ENCODE peak calls at places on chromosomes 7 and 10, in five cellular contexts. E, S, B, H and R are unnamed samples. For H3K4me1, the result is how much of the 10 kb centered on the place peaks cover.

GRCh38 chr7:36749282-36749960 is 25.1 kb upstream of the AOAH start:
- DNase-seq in B (no peak), H (peak), S (no peak), E (peak), R (no peak)

GRCh38 chr10:31399631-31400030 is 80.6 kb downstream of the ZEB1 start:
- DNase-seq in H (no peak), B (no peak), S (no peak), E (no peak), R (no peak)

GRCh38 chr7:42107484-42107883 is 129.5 kb downstream of the GLI3 start:
- DNase-seq in S (peak), E (peak), H (no peak), B (no peak), R (peak)

GRCh38 chr10:131897297-131897899 is 3.4 kb upstream of the PPP2R2D start:
- DNase-seq in H (no peak), B (no peak), S (no peak), E (no peak), R (no peak)

GRCh38 chr10:132226586-132227405 is 40.0 kb downstream of the DPYSL4 start:
- DNase-seq in H (no peak), B (no peak), E (no peak), S (no peak), R (no peak)

GRCh38 chr7:46871516-46871915 is 710.4 kb downstream of the TNS3 start:
- DNase-seq in S (no peak), E (no peak), H (no peak), B (no peak), R (no peak)

GRCh38 chr7:140562921-140563600 is 77.6 kb downstream of the DENND2A start:
- DNase-seq in S (no peak), B (no peak), H (peak), E (no peak), R (no peak)

GRCh38 chr7:139341776-139342244 is 673 bp downstream of the FMC1 start:
- DNase-seq in B (no peak), E (no peak), H (no peak), S (no peak), R (no peak)

GRCh38 chr7:73850781-73851207 is 8.5 kb upstream of the METTL27 start:
- DNase-seq in B (no peak), H (peak), E (peak), S (no peak), R (no peak)

GRCh38 chr10:17200035-17200884 is 1.2 kb downstream of the TRDMT1 start:
- DNase-seq in E (no peak), B (no peak), S (no peak), H (no peak), R (no peak)

GRCh38 chr7:67595421-67595820 is 598.8 kb downstream of the TYW1 start:
- DNase-seq in H (no peak), S (no peak), E (no peak), B (no peak), R (no peak)

GRCh38 chr7:104126411-104126841 is 81.4 kb downstream of the ORC5 start:
- DNase-seq in B (no peak), E (peak), S (no peak), H (no peak), R (no peak)

GRCh38 chr7:40659231-40659630 is 524.4 kb downstream of the SUGCT start:
- DNase-seq in S (no peak), E (no peak), B (no peak), H (peak), R (no peak)

GRCh38 chr10:70744617-70745138 is 40.5 kb downstream of the TBATA start:
- DNase-seq in S (no peak), H (no peak), E (peak), B (no peak), R (no peak)

GRCh38 chr7:129644634-129645230 is 33.2 kb downstream of the NRF1 start:
- DNase-seq in E (no peak), B (no peak), S (no peak), H (peak), R (no peak)

DNA sequence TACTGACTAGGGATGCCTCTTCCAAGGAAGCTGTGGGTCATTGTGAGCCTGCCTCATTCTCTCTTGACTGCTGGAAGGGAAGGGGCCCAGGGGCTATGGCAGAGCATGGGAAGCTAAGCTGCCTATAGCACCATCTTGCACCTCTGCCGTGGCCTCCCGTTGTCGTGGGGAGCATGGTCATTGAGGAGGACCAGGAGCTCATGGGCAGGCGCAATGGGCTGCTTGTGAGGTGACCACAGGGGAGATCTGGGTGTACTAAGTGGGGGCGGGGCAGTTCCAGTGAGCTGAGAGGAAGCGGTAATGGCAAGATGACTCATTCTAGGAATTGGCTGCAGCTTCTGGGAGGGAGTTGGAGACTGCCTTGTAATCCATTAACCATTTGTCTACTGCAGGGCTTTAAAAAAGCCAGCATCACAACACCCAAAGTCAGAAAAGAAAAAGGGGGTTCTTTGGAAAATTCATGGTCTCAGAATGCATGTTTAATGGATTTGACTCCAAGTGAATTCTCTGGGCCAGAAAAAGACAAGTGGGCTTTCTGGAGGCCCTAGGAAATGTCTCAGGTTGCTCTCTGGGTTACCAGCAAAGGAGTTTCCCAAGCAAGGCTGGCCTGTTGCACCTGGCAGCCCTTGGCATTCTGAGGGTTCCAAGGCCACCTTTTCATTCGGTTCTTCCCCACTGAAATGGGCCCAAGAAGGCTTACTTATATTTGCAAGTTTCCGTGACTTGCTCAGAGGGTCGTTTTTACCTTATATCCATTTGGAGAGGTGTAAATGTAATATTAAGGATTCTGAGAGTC is 3.6 kb downstream of the DUSP5 start:
- DNase-seq in S (peak), B (peak), E (peak), H (peak), R (no peak)
- H3K4me1 ChIP-seq in S (under half), B (under half), E (under half), H (under half), R (under half)

GRCh38 chr7:94055963-94056362 is 51.8 kb upstream of the BET1 start:
- DNase-seq in H (no peak), S (no peak), B (no peak), E (no peak), R (no peak)
- H2AK5ac ChIP-seq in H (no peak), S (no peak), B (no peak), E (no peak), R (no peak)

GRCh38 chr10:8060010-8060703 is 5.7 kb downstream of the GATA3 start:
- DNase-seq in H (peak), B (peak), S (peak), E (no peak), R (peak)
- H3K4me1 ChIP-seq in H (under half), B (half or more), S (under half), E (half or more), R (under half)

DNA sequence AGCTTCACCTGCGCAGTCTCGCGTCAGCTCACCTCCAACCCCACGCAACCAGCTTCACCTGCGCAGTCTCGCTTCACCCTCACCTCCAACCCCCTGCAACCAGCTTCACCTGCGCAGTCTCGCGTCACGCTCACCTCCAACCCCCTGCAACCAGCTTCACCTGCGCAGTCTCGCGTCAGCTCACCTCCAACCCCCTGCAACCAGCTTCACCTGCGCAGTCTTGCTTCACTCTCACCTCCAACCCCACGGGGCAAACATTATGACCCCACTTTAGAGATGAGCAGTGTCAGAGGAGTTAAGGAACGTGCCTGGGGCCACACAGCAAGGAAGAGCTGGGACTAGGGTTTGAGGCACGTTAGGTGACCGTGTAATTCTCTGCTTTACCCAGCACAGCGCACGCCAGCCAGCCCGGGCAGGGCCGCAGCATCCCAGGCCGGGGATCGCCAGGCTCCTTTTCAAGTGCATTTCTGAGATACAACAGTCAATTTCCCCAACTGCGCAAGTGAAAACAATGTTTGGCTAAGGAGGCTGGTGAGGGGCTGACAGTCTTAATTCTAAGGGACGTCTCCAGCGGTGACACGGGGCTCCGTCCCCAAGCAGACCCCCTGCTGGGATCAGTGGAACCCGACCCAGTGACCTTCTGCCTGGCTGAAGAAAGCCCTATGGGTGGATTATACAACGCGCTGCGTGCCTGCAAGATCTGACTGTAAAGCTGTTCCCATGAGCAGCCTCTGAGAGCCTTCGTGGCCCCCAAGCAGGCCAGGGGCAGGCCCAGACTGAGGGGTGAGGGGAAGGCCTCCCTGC is 22.7 kb upstream of the PDGFA start:
- DNase-seq in H (no peak), E (no peak), S (no peak), B (no peak), R (peak)
- H2AK5ac ChIP-seq in H (peak), E (no peak), S (no peak), B (peak), R (peak)

GRCh38 chr7:70132802-70133201 is 534.5 kb downstream of the AUTS2 start:
- DNase-seq in B (no peak), H (no peak), S (no peak), E (no peak), R (no peak)

GRCh38 chr7:70134029-70134445 is 535.8 kb downstream of the AUTS2 start:
- DNase-seq in E (no peak), H (no peak), B (no peak), S (no peak), R (no peak)

GRCh38 chr7:70135656-70136055 is 537.4 kb downstream of the AUTS2 start:
- DNase-seq in E (no peak), H (no peak), S (no peak), B (no peak), R (no peak)

GRCh38 chr7:70133291-70133690 is 535.0 kb downstream of the AUTS2 start:
- DNase-seq in H (no peak), E (no peak), S (no peak), B (no peak), R (peak)

DNA sequence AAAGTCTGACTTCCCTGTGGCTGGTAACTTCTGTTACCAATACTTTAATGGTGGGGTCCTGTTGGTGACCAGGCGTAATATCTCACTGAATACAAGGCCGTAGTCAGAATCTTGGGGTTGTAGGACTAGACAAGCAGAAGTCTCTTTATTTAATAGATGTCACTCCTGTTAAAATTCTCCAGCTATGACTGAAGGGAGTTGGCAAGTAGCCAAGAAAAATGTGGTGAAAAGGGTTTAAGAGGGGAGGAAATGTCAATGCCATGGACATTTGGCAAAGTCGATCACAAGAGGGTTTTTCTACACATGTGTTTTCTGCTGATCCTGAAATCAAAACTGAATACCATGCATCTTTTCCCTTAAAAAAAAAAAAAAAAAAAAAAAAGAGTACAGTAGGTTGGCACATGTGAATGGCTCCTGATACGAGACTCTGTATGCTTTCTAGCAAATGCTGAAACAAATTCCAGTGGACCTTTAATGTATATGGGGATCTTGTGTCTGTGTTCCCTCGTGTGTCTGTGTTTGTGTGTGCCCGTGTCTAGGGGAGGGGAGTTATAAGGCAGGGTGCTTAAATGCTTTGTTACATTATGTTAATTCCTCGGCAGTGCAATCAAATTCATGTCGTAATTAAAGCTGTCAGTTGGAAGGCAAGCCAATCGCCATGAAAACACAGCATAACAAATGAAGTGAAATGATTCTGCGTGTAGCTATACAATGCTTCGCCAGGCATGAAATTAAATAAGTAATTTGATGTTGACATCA is 533.7 kb downstream of the AUTS2 start:
- DNase-seq in H (no peak), S (no peak), E (no peak), B (no peak), R (no peak)
- H3K4me1 ChIP-seq in H (under half), S (under half), E (under half), B (under half), R (under half)

DNA sequence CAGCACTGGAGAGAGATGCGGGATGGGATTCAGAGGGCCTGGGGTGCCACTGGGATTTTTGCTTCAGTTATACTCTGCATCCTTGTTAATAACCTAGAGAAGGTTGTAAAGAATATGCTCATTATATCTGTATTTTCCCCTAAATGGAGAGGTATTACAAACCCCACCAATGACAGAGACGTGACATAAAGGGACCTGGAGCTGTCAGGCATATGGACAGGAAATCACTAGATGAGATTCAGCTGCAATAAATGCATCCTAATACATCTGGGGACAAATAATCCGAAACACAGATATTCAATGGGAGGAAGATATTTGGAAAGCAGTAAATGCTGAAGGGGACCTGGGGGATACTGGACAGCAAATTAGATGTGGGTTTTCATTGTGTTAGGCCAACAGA is 653.6 kb downstream of the LRMDA start:
- DNase-seq in S (no peak), B (no peak), E (no peak), H (no peak), R (no peak)
- H2AK5ac ChIP-seq in S (no peak), B (peak), E (no peak), H (no peak), R (no peak)

GRCh38 chr10:68086011-68086410 is 10.9 kb upstream of the HERC4 start:
- DNase-seq in H (no peak), E (no peak), S (no peak), B (no peak), R (no peak)

GRCh38 chr10:68088030-68088396 is 12.9 kb upstream of the HERC4 start:
- DNase-seq in H (no peak), E (no peak), B (no peak), S (no peak), R (no peak)

GRCh38 chr10:68087338-68088029 is 12.4 kb upstream of the HERC4 start:
- DNase-seq in S (no peak), E (peak), B (no peak), H (no peak), R (no peak)

GRCh38 chr10:68088744-68089143 is 13.7 kb upstream of the HERC4 start:
- DNase-seq in E (no peak), B (no peak), H (peak), S (no peak), R (no peak)

DNA sequence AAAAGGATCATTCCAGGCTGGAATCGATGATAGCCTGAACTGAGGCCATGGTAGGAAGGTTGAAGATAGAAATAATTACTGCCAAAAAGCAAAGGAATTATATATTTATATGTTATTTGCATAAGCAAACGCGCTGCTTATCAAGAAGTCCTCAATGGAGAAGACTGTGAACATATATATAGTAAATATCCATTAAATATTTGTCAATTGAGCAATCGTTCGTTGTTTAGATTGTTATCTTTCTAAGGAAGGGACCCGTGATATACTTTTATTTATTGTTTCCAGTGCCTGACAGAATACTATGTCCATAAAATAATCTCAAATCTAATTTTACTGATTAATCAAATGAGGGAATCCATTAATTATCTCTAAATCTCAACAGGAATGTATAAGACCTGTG is 11.8 kb upstream of the HERC4 start:
- DNase-seq in B (no peak), E (no peak), H (no peak), S (no peak), R (no peak)
- H3K4me1 ChIP-seq in B (under half), E (under half), H (under half), S (under half), R (under half)

GRCh38 chr7:39621784-39622411 is 1.5 kb upstream of the RALA start:
- DNase-seq in H (peak), E (peak), B (no peak), S (no peak), R (no peak)

GRCh38 chr7:39623312-39624201 is at the start of gene RALA:
- DNase-seq in E (peak), B (peak), H (peak), S (peak), R (peak)

GRCh38 chr7:39621261-39621660 is 2.1 kb upstream of the RALA start:
- DNase-seq in E (no peak), B (no peak), S (no peak), H (peak), R (no peak)

GRCh38 chr7:39624202-39624807 is 933 bp downstream of the RALA start:
- DNase-seq in B (no peak), S (no peak), H (no peak), E (peak), R (peak)

DNA sequence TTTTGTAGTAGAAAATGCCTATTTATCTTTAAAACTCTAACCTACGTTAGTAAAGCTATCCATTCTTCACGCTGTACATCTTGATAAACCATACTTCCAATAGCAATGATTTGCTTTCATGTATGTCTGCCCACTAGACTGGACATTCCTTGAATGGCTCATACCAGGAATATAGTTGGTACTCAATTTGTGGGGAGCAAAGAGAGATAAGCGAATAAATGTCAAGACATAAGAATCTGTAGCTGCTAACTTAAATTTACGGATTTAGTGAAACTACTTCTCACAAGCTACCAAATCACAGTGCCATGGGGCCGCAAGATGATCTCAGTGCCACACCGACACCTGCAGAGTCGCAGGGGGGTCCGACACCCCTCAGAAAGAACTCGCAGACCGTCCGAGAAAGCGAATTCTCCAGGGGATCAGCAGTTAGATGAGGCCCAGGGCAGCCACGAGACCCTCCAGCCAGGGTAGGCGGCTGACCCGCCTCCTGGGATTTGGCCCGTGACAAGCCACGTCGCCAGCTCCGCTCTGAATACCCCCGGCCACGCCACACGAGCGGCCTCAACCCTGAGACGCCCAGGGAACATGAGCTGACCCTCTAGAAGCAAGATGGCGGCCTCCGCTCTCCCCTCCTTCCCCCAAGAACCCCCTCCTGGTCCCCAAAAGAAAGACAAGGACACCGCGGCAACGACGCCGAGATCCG is 612 bp upstream of the RALA start:
- DNase-seq in H (no peak), S (no peak), E (no peak), B (no peak), R (no peak)
- H2AK5ac ChIP-seq in H (peak), S (no peak), E (no peak), B (no peak), R (peak)

GRCh38 chr10:75115137-75115536 is 3.7 kb downstream of the SAMD8 start:
- DNase-seq in S (no peak), B (no peak), E (no peak), H (peak), R (no peak)
- H3K4me1 ChIP-seq in S (under half), B (under half), E (under half), H (under half), R (under half)